ENCODE peak calls at places on chromosomes 13 and 19, in five cellular contexts. Y is tibial nerve; Q is CD8-positive, alpha-beta memory T cell; P is Caco-2; G is SJSA1. X is an unnamed sample. For H3K9me3, H3K27me3 and H3K4me1, the result is how much of the 10 kb centered on the place peaks cover.

GRCh38 chr13:99870541-99870940 is 101.0 kb downstream of the ZIC5 start:
- DNase-seq in Y (no peak), Q (no peak), P (no peak), G (peak), X (no peak)

GRCh38 chr13:113726961-113727411 is 32.0 kb upstream of the TMEM255B start:
- DNase-seq in Y (no peak), Q (no peak), P (no peak), G (no peak), X (peak)

GRCh38 chr19:45598267-45599011 is 3.6 kb downstream of the GPR4 start:
- DNase-seq in Y (no peak), Q (no peak), P (no peak), G (no peak), X (peak)

GRCh38 chr13:21837841-21838551 is 167.1 kb downstream of the FGF9 start:
- DNase-seq in Y (no peak), Q (no peak), P (no peak), G (peak), X (no peak)

GRCh38 chr19:48158210-48158790 is 11.8 kb downstream of the LIG1 start:
- DNase-seq in Y (no peak), Q (no peak), P (no peak), G (no peak), X (no peak)

GRCh38 chr19:13652810-13653590 is 111.3 kb upstream of the MRI1 start:
- DNase-seq in Y (no peak), Q (no peak), P (no peak), G (no peak), X (no peak)

GRCh38 chr19:16433986-16434385 is 37.8 kb downstream of the EPS15L1 start:
- DNase-seq in Y (no peak), Q (no peak), P (no peak), G (no peak), X (no peak)

GRCh38 chr13:30648522-30649012 is 30.8 kb downstream of the USPL1 start:
- DNase-seq in Y (no peak), Q (no peak), P (no peak), G (no peak), X (no peak)

GRCh38 chr19:13155472-13156284 is 5.5 kb downstream of the IER2 start:
- DNase-seq in Y (peak), Q (peak), P (peak), G (no peak), X (peak)

GRCh38 chr13:114107686-114108081 is 24.7 kb downstream of the RASA3 start:
- DNase-seq in Y (no peak), Q (no peak), P (peak), G (no peak), X (no peak)

DNA sequence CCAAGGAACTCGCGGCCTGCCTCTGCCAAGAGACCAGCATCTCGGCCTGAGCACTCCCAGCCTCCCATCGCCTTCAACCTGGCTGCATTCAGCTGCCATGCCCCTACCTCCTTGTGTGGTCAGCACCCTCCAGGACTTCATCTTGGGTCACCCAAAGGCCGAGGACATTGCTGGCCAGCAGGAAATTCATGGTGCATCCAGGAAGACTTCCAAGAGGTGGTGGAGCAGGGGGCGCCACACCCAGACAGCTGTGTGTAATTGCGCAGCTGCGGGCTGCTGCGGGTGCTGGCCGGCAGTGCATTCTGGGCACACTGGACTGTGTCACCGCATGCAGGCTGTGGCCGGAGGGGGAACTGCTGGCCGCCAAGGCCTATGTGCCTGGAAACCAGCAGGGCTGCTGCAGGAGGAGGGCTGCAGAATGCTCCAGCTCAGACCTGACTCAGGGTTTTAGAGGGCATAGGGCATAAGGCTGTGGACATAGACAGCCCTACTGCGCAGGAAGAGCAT is 164.3 kb upstream of the TUBA3C start:
- DNase-seq in Y (no peak), Q (no peak), P (no peak), G (no peak), X (no peak)
- H3K9me3 ChIP-seq in Y (under half), Q (under half), P (under half), G (under half), X (under half)

GRCh38 chr19:1776606-1777147 is 23.4 kb downstream of the ONECUT3 start:
- DNase-seq in Y (no peak), Q (no peak), P (no peak), G (no peak), X (no peak)

GRCh38 chr19:1779604-1779973 is 26.3 kb downstream of the ONECUT3 start:
- DNase-seq in Y (no peak), Q (no peak), P (no peak), G (no peak), X (no peak)

GRCh38 chr19:1774999-1775772 is 21.9 kb downstream of the ONECUT3 start:
- DNase-seq in Y (no peak), Q (no peak), P (no peak), G (no peak), X (peak)

GRCh38 chr19:1775951-1776605 is 22.8 kb downstream of the ONECUT3 start:
- DNase-seq in Y (no peak), Q (no peak), P (no peak), G (no peak), X (no peak)

GRCh38 chr19:1777149-1777548 is 23.8 kb downstream of the ONECUT3 start:
- DNase-seq in Y (no peak), Q (no peak), P (no peak), G (no peak), X (no peak)
- H3K27me3 ChIP-seq in Y (half or more), Q (under half), P (under half), G (half or more), X (half or more)

DNA sequence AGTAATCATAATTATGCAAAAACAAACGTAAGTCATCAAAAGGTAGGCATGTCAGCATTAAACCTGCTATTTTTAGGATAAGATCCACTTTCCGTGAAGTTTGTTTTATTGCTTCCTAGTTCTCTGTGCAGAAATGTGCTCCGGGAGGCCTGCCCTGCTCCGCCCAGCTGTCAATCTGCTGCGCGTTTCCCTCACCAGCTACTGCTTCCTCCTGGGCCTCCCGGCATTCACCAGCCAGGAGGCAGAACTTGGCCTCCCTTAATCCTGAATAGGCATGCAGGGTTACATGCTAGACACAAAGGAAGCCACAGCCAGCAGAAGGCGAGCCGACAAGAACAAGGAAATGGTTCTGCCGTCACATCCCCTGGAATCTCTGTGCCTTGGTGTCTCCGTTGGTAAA is 386.2 kb downstream of the IRS2 start:
- DNase-seq in Y (no peak), Q (no peak), P (no peak), G (peak), X (peak)
- H3K4me1 ChIP-seq in Y (under half), Q (under half), P (under half), G (under half), X (under half)

DNA sequence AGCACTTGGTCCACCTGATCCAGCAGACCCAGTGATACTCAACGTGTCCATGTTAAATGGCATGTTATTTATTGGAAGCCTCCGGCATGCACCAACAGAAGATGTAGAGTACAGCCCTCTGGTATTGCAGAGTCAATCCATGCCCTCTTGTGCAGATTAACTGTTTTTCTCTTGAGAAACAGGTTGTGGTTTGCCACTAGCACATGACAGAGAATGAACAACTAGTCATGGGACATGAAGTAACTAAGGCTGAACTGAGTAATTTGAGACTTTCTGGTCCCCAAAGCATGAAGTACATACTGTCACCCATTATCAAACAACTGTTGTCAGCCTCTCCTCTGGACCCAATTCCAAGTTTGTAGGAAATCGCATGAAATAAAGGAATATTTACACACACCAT is 3.2 kb downstream of the ZNF562 start:
- DNase-seq in Y (no peak), Q (no peak), P (no peak), G (no peak), X (no peak)
- H3K9me3 ChIP-seq in Y (under half), Q (under half), P (under half), G (under half), X (under half)

DNA sequence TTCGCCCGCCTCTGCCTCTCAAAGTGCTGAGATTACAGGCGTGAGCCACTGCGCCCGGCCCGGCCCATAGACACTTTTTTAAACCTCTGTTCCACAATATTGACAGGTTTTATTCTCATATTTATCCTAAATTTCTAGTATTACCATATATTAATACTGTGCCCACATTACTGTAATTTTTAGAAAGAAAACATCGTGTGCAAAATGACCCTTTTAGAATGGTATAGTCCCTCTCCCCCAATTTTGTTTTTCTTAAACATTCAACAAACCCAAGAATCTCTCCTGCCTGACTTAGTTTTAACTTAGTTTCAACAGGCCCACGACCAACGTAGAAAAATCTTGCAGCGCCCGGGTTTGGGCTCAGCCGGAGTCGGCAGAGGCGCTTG is 9.1 kb downstream of the CDX2 start:
- DNase-seq in Y (no peak), Q (no peak), P (no peak), G (no peak), X (no peak)
- H3K27me3 ChIP-seq in Y (half or more), Q (under half), P (under half), G (half or more), X (half or more)

DNA sequence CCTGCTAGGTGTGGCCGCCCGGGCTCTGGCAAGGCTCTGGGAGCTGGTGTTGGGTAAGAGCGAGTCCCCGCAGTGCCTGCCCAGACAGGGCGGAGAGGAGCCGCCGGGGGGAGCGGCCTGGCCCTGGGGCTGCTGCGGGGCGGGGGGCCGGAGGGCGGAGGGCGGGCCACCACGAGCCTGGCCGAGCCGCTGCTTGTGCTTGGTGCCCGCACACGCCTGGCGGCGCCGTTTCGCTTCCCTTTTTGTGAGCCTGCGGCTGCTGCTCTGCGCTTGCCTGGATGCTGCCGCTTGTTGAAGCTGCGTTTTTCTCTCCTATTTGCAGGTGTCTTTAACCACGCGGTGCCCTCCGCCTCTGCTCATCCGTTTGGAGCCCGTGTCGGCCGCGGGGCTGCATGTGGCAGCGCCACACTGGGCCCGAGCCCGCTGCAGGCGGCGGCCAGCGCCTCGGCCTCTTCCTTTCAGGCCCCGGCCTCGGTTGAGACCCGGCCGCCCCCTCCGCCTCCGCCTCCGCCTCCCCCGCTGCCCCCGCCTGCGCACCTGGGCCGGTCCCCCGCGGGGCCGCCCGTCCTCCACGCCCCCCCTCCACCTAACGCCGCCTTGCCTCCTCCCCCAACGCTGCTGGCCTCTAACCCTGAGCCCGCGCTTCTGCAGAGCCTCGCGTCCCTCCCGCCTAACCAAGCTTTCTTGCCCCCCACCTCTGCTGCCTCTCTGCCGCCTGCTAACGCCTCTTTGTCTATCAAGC is 8.5 kb downstream of the PLEKHJ1 start:
- DNase-seq in Y (no peak), Q (no peak), P (no peak), G (no peak), X (no peak)
- H3K4me1 ChIP-seq in Y (under half), Q (under half), P (under half), G (under half), X (under half)